ENCODE peak calls at places on chromosomes 3 and 15, in ten cellular contexts. I, V, M, B, G, H, X, L, C and T are unnamed samples.
A peak's percentile ranks its signal among the peaks of the same experiment; 100 is the strongest.

GRCh38 chr3:96863129-96863740 is 48.8 kb downstream of the EPHA6 start:
- DNase-seq in C (peak; percentile 54), B (peak; percentile 60), G (peak; percentile 72), M (no peak), I (peak; percentile 37), H (no peak), X (no peak), V (peak; percentile 9), L (peak; percentile 64), T (no peak)

GRCh38 chr3:49469037-49469875 is 811 bp upstream of the DAG1 start:
- DNase-seq in M (peak; percentile 90), X (peak; percentile 83), H (peak; percentile 93), V (peak; percentile 70), C (peak; percentile 78), G (peak; percentile 82), I (peak; percentile 75), L (peak; percentile 72), B (peak; percentile 72), T (peak; percentile 82)

GRCh38 chr3:73547427-73548036 is 77.2 kb downstream of the PDZRN3 start:
- DNase-seq in V (no peak), X (no peak), H (no peak), G (peak; percentile 67), L (peak; percentile 35), B (peak; percentile 88), C (peak; percentile 21), M (no peak), I (no peak), T (peak; percentile 94)

GRCh38 chr3:127817331-127817821 is 4.9 kb downstream of the MGLL start:
- DNase-seq in I (no peak), H (peak; percentile 82), B (peak; percentile 92), G (peak; percentile 70), L (peak; percentile 96), C (no peak), X (no peak), V (peak; percentile 67), M (no peak), T (peak; percentile 81)

GRCh38 chr3:45313743-45314403 is 74.5 kb upstream of the LARS2 start:
- DNase-seq in H (no peak), C (no peak), X (no peak), B (no peak), I (no peak), G (no peak), V (no peak), L (no peak), M (no peak), T (no peak)

GRCh38 chr3:177673105-177673804 is 476.0 kb upstream of the TBL1XR1 start:
- DNase-seq in B (peak; percentile 88), V (no peak), C (peak; percentile 46), L (peak; percentile 63), X (no peak), G (peak; percentile 57), I (no peak), H (no peak), M (no peak), T (peak; percentile 90)

GRCh38 chr3:45110185-45110833 is 35.9 kb downstream of the CDCP1 start:
- DNase-seq in M (no peak), L (no peak), C (no peak), B (no peak), G (peak; percentile 67), V (peak; percentile 70), X (no peak), I (no peak), H (no peak), T (no peak)

GRCh38 chr15:39586387-39587171 is 5.7 kb downstream of the THBS1 start:
- DNase-seq in M (no peak), L (peak; percentile 48), I (no peak), G (no peak), C (no peak), B (peak; percentile 86), V (peak; percentile 28), X (no peak), H (no peak), T (peak; percentile 86)

GRCh38 chr3:64489361-64490044 is 198.3 kb downstream of the ADAMTS9 start:
- DNase-seq in L (peak; percentile 28), M (no peak), G (peak; percentile 89), C (peak; percentile 68), B (no peak), H (no peak), I (peak; percentile 93), V (peak; percentile 54), X (peak; percentile 59), T (no peak)

GRCh38 chr15:64464271-64465005 is 4.1 kb downstream of the ZNF609 start:
- DNase-seq in I (peak; percentile 16), C (no peak), B (no peak), V (no peak), M (no peak), H (no peak), G (no peak), X (no peak), L (no peak), T (peak; percentile 51)

GRCh38 chr3:167814441-167814951 is 79.0 kb downstream of the SERPINI1 start:
- DNase-seq in V (no peak), H (no peak), C (no peak), X (no peak), I (no peak), B (peak; percentile 78), M (peak; percentile 62), G (peak; percentile 27), L (no peak), T (peak; percentile 48)

GRCh38 chr15:92097473-92098178 is 244.1 kb downstream of the SLCO3A1 start:
- DNase-seq in I (peak; percentile 44), H (no peak), X (no peak), V (peak; percentile 46), M (no peak), G (peak; percentile 82), B (peak; percentile 59), L (peak; percentile 64), C (peak; percentile 48), T (peak; percentile 61)

GRCh38 chr15:64507293-64507802 is 47.0 kb downstream of the ZNF609 start:
- DNase-seq in I (peak; percentile 80), B (peak; percentile 73), C (peak; percentile 93), H (no peak), X (peak; percentile 65), G (peak; percentile 87), V (peak; percentile 74), L (peak; percentile 20), M (peak; percentile 70), T (peak; percentile 58)

GRCh38 chr15:69807752-69808151 is 290.0 kb downstream of the TLE3 start:
- DNase-seq in M (no peak), C (no peak), V (no peak), X (no peak), I (no peak), G (peak; percentile 23), H (no peak), B (peak; percentile 42), L (no peak), T (no peak)

GRCh38 chr3:117893638-117894037 is 1141.0 kb downstream of the IGSF11 start:
- DNase-seq in L (peak; percentile 13), C (no peak), H (no peak), V (no peak), B (no peak), G (no peak), I (no peak), X (no peak), M (no peak), T (no peak)

GRCh38 chr3:166013073-166013679 is 176.0 kb upstream of the BCHE start:
- DNase-seq in V (no peak), M (no peak), H (no peak), G (peak; percentile 58), L (peak; percentile 65), B (peak; percentile 56), X (no peak), C (peak; percentile 29), I (peak; percentile 14), T (no peak)
- TF ChIP-seq CTCF in V (peak; percentile 38), M (peak; percentile 18), H (no peak), G (peak; percentile 83), L (peak; percentile 36), B (peak; percentile 36), X (no peak), C (no peak), I (no peak), T (peak; percentile 15)

GRCh38 chr3:113946831-113947230 is 982 bp upstream of the ZDHHC23 start:
- DNase-seq in L (no peak), B (no peak), I (no peak), H (no peak), C (no peak), G (no peak), X (no peak), M (no peak), V (no peak), T (no peak)
- H3K4me3 ChIP-seq in L (peak overlapping the region; percentile 53), B (peak overlapping the region; percentile 54), I (peak overlapping the region; percentile 89), H (no peak overlapping the region), C (peak overlapping the region; percentile 60), G (peak overlapping the region; percentile 87), X (no peak overlapping the region), M (no peak overlapping the region), V (peak overlapping the region; percentile 79), T (peak overlapping the region; percentile 62)

DNA sequence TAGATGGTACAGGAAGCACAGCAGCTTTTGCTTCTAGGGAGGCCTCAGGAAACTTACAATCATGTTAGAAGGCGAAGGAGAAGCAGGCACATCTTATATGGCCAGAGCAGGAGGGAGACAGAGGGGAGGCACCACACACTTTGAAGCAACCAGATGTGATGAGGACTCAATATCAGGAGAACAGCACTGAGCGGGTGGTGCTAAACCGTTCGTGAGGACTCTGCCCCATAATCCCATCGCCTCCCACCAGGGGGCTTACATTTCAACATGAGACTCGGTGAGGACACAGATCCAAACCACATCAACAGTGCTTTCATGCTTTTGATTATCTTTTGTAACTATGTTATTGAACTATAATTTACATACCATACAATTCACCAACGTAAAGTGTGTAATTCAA is 7.6 kb upstream of the TMEM44 start:
- DNase-seq in X (no peak), I (peak; percentile 14), L (no peak), H (peak; percentile 37), B (peak; percentile 60), V (no peak), M (no peak), C (no peak), G (no peak), T (no peak)
- TF ChIP-seq CTCF in X (no peak), I (peak; percentile 17), L (peak; percentile 15), H (no peak), B (peak; percentile 38), V (no peak), M (no peak), C (no peak), G (no peak), T (no peak)

GRCh38 chr3:29140706-29141105 is 140.2 kb upstream of the RBMS3 start:
- DNase-seq in L (no peak), B (peak; percentile 24), X (no peak), M (no peak), H (no peak), G (peak; percentile 13), I (no peak), C (no peak), V (no peak), T (peak; percentile 36)
- H3K4me3 ChIP-seq in L (no peak overlapping the region), B (no peak overlapping the region), X (no peak overlapping the region), M (no peak overlapping the region), H (no peak overlapping the region), G (no peak overlapping the region), I (no peak overlapping the region), C (no peak overlapping the region), V (no peak overlapping the region), T (no peak overlapping the region)

DNA sequence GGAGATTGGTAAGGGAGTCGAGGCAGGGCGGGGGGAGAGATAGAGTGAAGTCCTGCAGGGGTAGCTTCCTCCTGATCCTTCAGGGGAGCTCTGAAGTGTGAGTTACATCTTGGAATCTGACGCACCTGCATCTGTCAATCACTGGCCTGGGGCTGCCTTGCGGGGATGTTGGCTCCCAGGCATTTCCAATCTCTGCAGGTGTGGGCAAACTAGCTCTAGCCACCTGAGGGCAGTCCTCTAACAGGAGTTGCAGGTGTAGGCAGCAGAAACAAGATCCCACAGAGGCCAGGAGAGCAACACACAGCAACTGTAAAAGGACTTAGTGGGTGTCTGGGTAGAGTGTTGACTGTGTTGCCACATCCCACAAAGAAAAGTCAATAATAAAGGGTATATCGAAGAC is 63.6 kb downstream of the ZNF621 start:
- DNase-seq in G (peak; percentile 33), L (peak; percentile 64), B (no peak), H (no peak), V (peak; percentile 31), I (peak; percentile 20), C (no peak), X (no peak), M (no peak), T (no peak)
- TF ChIP-seq CTCF in G (peak; percentile 27), L (peak; percentile 65), B (no peak), H (no peak), V (peak; percentile 19), I (peak; percentile 53), C (no peak), X (no peak), M (no peak), T (no peak)